ENCODE peak calls at places on chromosomes 3 and 15, in seven cellular contexts. Y is HCT116, W is ovary, H is body of pancreas, D is stomach, Q is adrenal gland, R is NB4. G is an unnamed sample.

GRCh38 chr3:117322866-117323265 is 613.3 kb downstream of the TUSC7 start:
- DNase-seq in Y (no peak), Q (no peak), H (no peak), D (no peak), R (peak; percentile 17), W (no peak), G (no peak)

GRCh38 chr15:91168457-91168856 is 68.4 kb downstream of the SV2B start:
- DNase-seq in R (no peak), D (no peak), Q (no peak), W (no peak), Y (no peak), H (no peak), G (no peak)

GRCh38 chr15:94083467-94083991 is 147.8 kb upstream of the MCTP2 start:
- DNase-seq in R (peak; percentile 27), Y (no peak), W (no peak), H (no peak), D (no peak), Q (no peak), G (peak; percentile 19)

GRCh38 chr15:94692697-94693096 is 461.3 kb downstream of the MCTP2 start:
- DNase-seq in Y (no peak), W (no peak), D (no peak), R (no peak), Q (no peak), H (no peak), G (no peak)

GRCh38 chr15:75367406-75367912 is 948 bp downstream of the MAN2C1 start:
- DNase-seq in W (no peak), D (no peak), H (no peak), R (no peak), Y (no peak), Q (no peak), G (no peak)

GRCh38 chr3:125129512-125129962 is 73.7 kb upstream of the HEG1 start:
- DNase-seq in W (no peak), R (peak; percentile 34), H (peak; percentile 40), Y (no peak), D (peak; percentile 37), Q (peak; percentile 91), G (peak; percentile 47)

GRCh38 chr15:95522533-95522932 is 808.0 kb upstream of the NR2F2 start:
- DNase-seq in H (no peak), W (no peak), Q (no peak), Y (no peak), D (no peak), R (no peak), G (no peak)

GRCh38 chr3:81666502-81667121 is 94.8 kb downstream of the GBE1 start:
- DNase-seq in H (no peak), W (no peak), Y (no peak), D (no peak), Q (no peak), R (peak; percentile 27), G (no peak)

GRCh38 chr3:168881804-168882203 is 781.7 kb downstream of the MECOM start:
- DNase-seq in W (no peak), Q (no peak), D (no peak), H (no peak), Y (no peak), R (no peak), G (no peak)

GRCh38 chr15:33730815-33731214 is 237.5 kb upstream of the CHRM5 start:
- DNase-seq in H (no peak), R (no peak), W (no peak), Q (no peak), D (no peak), Y (no peak), G (no peak)

GRCh38 chr3:175108613-175109151 is 249.5 kb downstream of the NAALADL2 start:
- DNase-seq in W (no peak), H (no peak), Y (no peak), Q (no peak), R (no peak), D (no peak), G (no peak)

GRCh38 chr3:130425484-130425883 is 80.0 kb downstream of the COL6A5 start:
- DNase-seq in H (no peak), D (no peak), Y (no peak), R (no peak), W (no peak), Q (no peak), G (no peak)

GRCh38 chr3:14124223-14124614 is 451 bp downstream of the CHCHD4 start:
- DNase-seq in Q (peak; percentile 84), W (peak; percentile 69), R (peak; percentile 87), Y (no peak), D (peak; percentile 62), H (peak; percentile 56), G (peak; percentile 80)

GRCh38 chr3:168116279-168116678 is 20.6 kb upstream of the GOLIM4 start:
- DNase-seq in R (no peak), Y (no peak), D (peak; percentile 39), H (peak; percentile 23), W (no peak), Q (no peak), G (peak; percentile 18)

DNA sequence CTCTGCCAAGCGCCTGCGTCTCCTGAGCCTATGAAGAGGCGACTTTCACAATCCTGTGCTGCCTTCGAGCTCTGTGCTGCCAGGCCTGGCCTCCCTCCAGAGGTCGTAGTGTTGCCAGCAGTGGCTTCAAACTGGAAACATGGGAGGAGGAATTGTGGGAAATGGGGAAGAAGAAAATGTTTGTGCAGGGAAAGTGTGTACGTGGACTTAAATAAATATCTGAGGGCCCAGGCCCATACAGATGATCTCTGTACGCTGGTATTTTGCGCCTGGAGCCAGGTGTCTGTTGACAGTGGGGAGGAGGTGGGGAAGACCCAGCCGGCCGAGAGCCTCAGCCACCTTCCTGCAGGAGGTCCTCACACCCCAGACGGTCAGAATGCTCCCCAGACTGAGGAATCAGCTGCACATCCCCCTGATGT is 44.6 kb downstream of the ZBTB38 start:
- DNase-seq in Q (peak; percentile 97), Y (no peak), D (peak; percentile 93), H (peak; percentile 97), W (peak; percentile 91), R (no peak), G (peak; percentile 76)
- H3K4me3 ChIP-seq in Q (no peak overlapping the region), Y (no peak overlapping the region), D (peak overlapping the region; percentile 31), H (no peak overlapping the region), W (peak overlapping the region; percentile 33), R (no peak overlapping the region), G (no peak overlapping the region)

GRCh38 chr3:66418432-66419052 is 82.3 kb downstream of the LRIG1 start:
- DNase-seq in R (no peak), H (peak; percentile 84), Q (no peak), D (peak; percentile 73), Y (no peak), W (no peak), G (peak; percentile 48)
- TF ChIP-seq CTCF in R (no peak), H (peak; percentile 9), Q (no peak), D (no peak), Y (no peak), W (no peak), G (no peak)

DNA sequence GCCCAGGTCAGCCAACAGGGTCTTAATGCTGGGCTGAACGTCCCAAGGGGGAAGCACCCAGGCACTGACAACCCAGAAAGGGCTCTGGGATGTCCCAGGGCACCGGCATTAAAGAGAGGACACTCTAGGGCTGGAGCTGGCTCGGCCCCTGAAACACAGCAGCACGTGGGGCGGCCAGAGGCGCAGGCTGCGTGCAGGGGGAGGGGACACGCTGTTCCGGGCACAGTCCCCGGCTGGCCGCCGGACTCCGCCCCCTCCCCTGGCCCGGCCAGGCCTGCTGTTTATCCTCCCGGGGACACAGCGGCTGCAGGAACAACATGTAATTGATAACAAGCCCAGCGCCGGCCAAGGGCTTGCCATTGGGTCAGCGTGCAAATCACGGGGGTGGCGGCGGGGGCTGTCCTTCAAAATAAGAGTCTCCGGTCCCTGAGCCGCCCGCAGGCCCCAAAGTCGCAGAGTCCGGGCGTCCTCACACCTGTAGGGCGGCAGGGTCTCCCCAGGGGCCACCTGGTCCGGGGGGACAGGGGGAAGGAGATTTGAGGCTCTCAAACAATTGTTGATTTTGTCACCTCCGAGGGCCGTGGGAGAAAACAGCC is 1.3 kb downstream of the KLF15 start:
- DNase-seq in R (no peak), D (peak; percentile 98), Y (peak; percentile 46), Q (peak; percentile 99), W (peak; percentile 98), H (peak; percentile 99), G (peak; percentile 88)
- TF ChIP-seq POLR2A in R (no peak), D (no peak), Y (peak; percentile 46), Q (peak; percentile 19), W (peak; percentile 70), H (peak; percentile 85), G (peak; percentile 56)

DNA sequence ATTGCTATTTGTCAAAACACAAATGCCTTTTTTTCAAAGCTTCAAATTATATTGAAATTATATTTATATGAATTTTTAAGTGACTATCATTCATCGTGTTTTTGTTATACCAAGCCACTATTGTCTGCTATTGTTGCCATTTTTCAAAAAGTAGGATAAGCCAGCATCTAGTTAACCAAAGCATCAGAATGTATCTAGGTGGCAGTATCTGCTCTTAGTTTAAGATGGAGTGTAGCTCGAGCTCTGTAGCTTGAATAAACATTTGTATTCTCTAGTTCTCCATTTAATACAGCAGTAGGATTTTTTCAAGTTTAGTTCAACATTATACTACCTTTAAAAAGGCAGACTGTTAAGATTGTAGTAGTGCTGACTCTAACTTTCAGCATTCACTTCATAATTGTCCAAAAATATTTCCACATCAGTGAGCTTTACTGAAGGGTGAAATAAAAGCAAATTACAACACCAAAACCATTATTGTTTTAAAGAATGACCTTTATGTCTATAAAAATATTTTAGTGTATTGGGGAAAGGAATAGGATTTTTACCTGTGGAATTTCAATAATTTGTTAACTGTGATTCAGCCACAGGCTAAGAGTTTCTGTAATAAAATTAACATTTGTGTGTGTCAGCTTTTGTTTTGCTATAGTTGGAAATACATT is 19.6 kb upstream of the C15orf61 start:
- DNase-seq in Q (no peak), Y (no peak), W (no peak), R (peak; percentile 51), H (no peak), D (no peak), G (no peak)
- H3K4me3 ChIP-seq in Q (no peak overlapping the region), Y (no peak overlapping the region), W (no peak overlapping the region), R (no peak overlapping the region), H (no peak overlapping the region), D (no peak overlapping the region), G (no peak overlapping the region)

DNA sequence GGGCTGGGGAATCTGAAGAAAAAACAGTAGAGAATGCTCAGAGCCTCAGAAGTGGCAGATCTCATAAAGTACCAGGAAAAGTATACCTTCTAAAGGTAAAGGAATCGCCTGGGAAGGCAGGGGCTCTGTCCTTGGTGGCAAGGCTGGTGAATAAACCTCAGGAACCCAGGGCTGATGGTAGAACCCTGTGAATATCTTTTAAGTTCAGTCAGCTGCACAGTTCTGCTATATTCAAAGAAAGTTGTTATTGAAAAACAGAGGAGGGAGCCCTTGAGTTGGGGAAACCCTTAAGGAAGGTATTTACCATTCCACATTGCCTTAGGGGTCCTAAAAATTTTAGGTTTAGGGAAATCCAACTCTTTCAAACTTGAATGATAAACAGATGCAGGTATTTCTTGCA is 31.2 kb downstream of the ZPLD1 start:
- DNase-seq in Y (peak; percentile 6), D (no peak), R (no peak), H (no peak), W (no peak), Q (no peak), G (no peak)
- TF ChIP-seq CTCF in Y (peak; percentile 21), D (no peak), R (no peak), H (no peak), W (no peak), Q (no peak), G (no peak)

GRCh38 chr3:54892168-54892567 is 35.7 kb downstream of the LRTM1 start:
- DNase-seq in Q (no peak), W (no peak), D (no peak), H (no peak), R (no peak), Y (no peak), G (no peak)
- TF ChIP-seq POLR2A in Q (no peak), W (no peak), D (no peak), H (no peak), R (no peak), Y (no peak), G (no peak)